ENCODE peak calls at places on chromosomes 1 and 21, in seven cellular contexts. One of them, this sample, is unnamed.

GRCh38 chr1:110424699-110425098 is 17.2 kb upstream of the LAMTOR5 start:
- DNase-seq in AG09319: no peak
- DNase-seq in NCI-H82: no peak
- DNase-seq in psoas muscle: no peak
- DNase-seq in hepatic stellate cell: no peak
- DNase-seq in fibroblast of mammary gland: peak
- DNase-seq in amygdala: no peak
- DNase-seq in this sample: no peak

GRCh38 chr1:87885263-87885662 is 556.6 kb downstream of the LMO4 start:
- DNase-seq in AG09319: no peak
- DNase-seq in NCI-H82: no peak
- DNase-seq in psoas muscle: no peak
- DNase-seq in hepatic stellate cell: no peak
- DNase-seq in fibroblast of mammary gland: no peak
- DNase-seq in amygdala: no peak
- DNase-seq in this sample: no peak

GRCh38 chr1:234772345-234773147 is 162.6 kb upstream of the IRF2BP2 start:
- DNase-seq in AG09319: peak
- DNase-seq in NCI-H82: peak
- DNase-seq in psoas muscle: peak
- DNase-seq in hepatic stellate cell: peak
- DNase-seq in fibroblast of mammary gland: peak
- DNase-seq in amygdala: peak
- DNase-seq in this sample: peak

GRCh38 chr1:228842094-228842775 is 107.0 kb downstream of the RHOU start:
- DNase-seq in AG09319: peak
- DNase-seq in NCI-H82: peak
- DNase-seq in psoas muscle: peak
- DNase-seq in hepatic stellate cell: no peak
- DNase-seq in fibroblast of mammary gland: peak
- DNase-seq in amygdala: peak
- DNase-seq in this sample: peak

GRCh38 chr1:3469849-3470649 is 15.6 kb downstream of the ARHGEF16 start:
- DNase-seq in AG09319: no peak
- DNase-seq in NCI-H82: no peak
- DNase-seq in psoas muscle: no peak
- DNase-seq in hepatic stellate cell: no peak
- DNase-seq in fibroblast of mammary gland: no peak
- DNase-seq in amygdala: no peak
- DNase-seq in this sample: no peak

GRCh38 chr1:37156646-37157045 is 122.3 kb upstream of the GRIK3 start:
- DNase-seq in AG09319: no peak
- DNase-seq in NCI-H82: no peak
- DNase-seq in psoas muscle: no peak
- DNase-seq in hepatic stellate cell: no peak
- DNase-seq in fibroblast of mammary gland: no peak
- DNase-seq in amygdala: no peak
- DNase-seq in this sample: no peak

GRCh38 chr1:207644852-207645631 is at the start of gene CR1L:
- DNase-seq in AG09319: no peak
- DNase-seq in NCI-H82: peak
- DNase-seq in psoas muscle: peak
- DNase-seq in hepatic stellate cell: peak
- DNase-seq in fibroblast of mammary gland: peak
- DNase-seq in amygdala: peak
- DNase-seq in this sample: peak

GRCh38 chr21:34243562-34243961 is 120.2 kb upstream of the KCNE2 start:
- DNase-seq in AG09319: no peak
- DNase-seq in NCI-H82: peak
- DNase-seq in psoas muscle: no peak
- DNase-seq in hepatic stellate cell: peak
- DNase-seq in fibroblast of mammary gland: peak
- DNase-seq in amygdala: no peak
- DNase-seq in this sample: no peak

This sample was measured in ovary.